ENCODE peak calls at places on chromosomes 11 and 22, in ten cellular contexts. D is NCI-H1436; F is colonic mucosa; G is occipital lobe; B is EL; A is RWPE1; Y is fibroblast of villous mesenchyme; T is LoVo; M is T-helper 2 cell treated with Interferon-gamma antibody and Interleukin-4, amounts not matched to agents 5 μg/mL and 100 μg/mL, for 36 hours; H is GF-D8. U is an unnamed sample.

GRCh38 chr11:34721646-34722045 is 100.8 kb downstream of the EHF start:
- DNase-seq in Y (peak; percentile 78), F (no peak), G (no peak), M (no peak), D (no peak), A (no peak), T (no peak), H (no peak), B (no peak), U (no peak)

GRCh38 chr11:65381721-65382035 is 768 bp downstream of the SLC25A45 start:
- DNase-seq in A (peak; percentile 66), Y (no peak), D (no peak), B (peak; percentile 57), T (peak; percentile 91), G (no peak), F (no peak), M (peak; percentile 56), H (peak; percentile 50), U (no peak)

GRCh38 chr22:50544078-50544745 is 1.5 kb upstream of the KLHDC7B start:
- DNase-seq in T (peak; percentile 84), H (peak; percentile 2), G (no peak), B (peak; percentile 80), Y (peak; percentile 78), A (no peak), D (peak; percentile 59), M (peak; percentile 77), F (peak; percentile 90), U (no peak)

GRCh38 chr11:74952752-74953151 is 3.7 kb downstream of the SPCS2 start:
- DNase-seq in H (no peak), F (no peak), G (no peak), T (no peak), Y (no peak), B (no peak), D (no peak), A (no peak), M (no peak), U (no peak)

GRCh38 chr11:33982661-33983060 is 68.9 kb upstream of the CAPRIN1 start:
- DNase-seq in T (no peak), H (no peak), F (no peak), A (no peak), B (no peak), G (no peak), D (no peak), M (no peak), Y (no peak), U (no peak)

GRCh38 chr11:123694551-123694950 is 40.1 kb upstream of the SCN3B start:
- DNase-seq in F (no peak), T (no peak), B (no peak), D (no peak), G (no peak), H (peak; percentile 82), M (no peak), Y (no peak), A (no peak), U (no peak)

GRCh38 chr22:17789379-17790200 is 15.3 kb upstream of the BID start:
- DNase-seq in G (no peak), Y (no peak), D (no peak), M (no peak), T (no peak), F (no peak), B (no peak), H (no peak), A (no peak), U (no peak)

GRCh38 chr11:101759771-101760450 is 154.9 kb upstream of the CEP126 start:
- DNase-seq in G (no peak), H (no peak), Y (peak; percentile 21), M (no peak), B (no peak), T (no peak), D (no peak), F (no peak), A (peak; percentile 22), U (no peak)

GRCh38 chr22:48754611-48755331 is 1072.9 kb downstream of the BRD1 start:
- DNase-seq in G (no peak), B (no peak), F (peak; percentile 6), M (peak; percentile 1), H (no peak), D (no peak), Y (no peak), T (no peak), A (no peak), U (no peak)

GRCh38 chr11:109267293-109268095 is 154.5 kb upstream of the C11orf87 start:
- DNase-seq in Y (no peak), M (no peak), A (no peak), H (no peak), F (no peak), G (no peak), B (no peak), T (no peak), D (no peak), U (no peak)

GRCh38 chr11:27857014-27857413 is 156.8 kb upstream of the BDNF start:
- DNase-seq in B (no peak), Y (no peak), H (no peak), M (no peak), A (no peak), F (no peak), T (no peak), D (no peak), G (no peak), U (no peak)

GRCh38 chr11:69804769-69805508 is 14.3 kb downstream of the FGF3 start:
- DNase-seq in H (no peak), Y (no peak), G (no peak), M (no peak), F (no peak), A (no peak), D (no peak), B (no peak), T (no peak), U (no peak)

GRCh38 chr11:31499576-31500178 is 9.7 kb downstream of the IMMP1L start:
- DNase-seq in H (no peak), D (no peak), A (no peak), G (no peak), T (no peak), F (no peak), Y (peak; percentile 4), B (peak; percentile 19), M (no peak), U (no peak)

GRCh38 chr22:23533328-23533762 is 46.7 kb downstream of the IGLL1 start:
- DNase-seq in T (no peak), B (peak; percentile 11), A (peak; percentile 2), G (no peak), Y (peak; percentile 21), D (peak; percentile 85), M (no peak), F (no peak), H (no peak), U (no peak)

GRCh38 chr22:40036591-40037225 is 42.0 kb downstream of the FAM83F start:
- DNase-seq in M (peak; percentile 49), D (peak; percentile 56), F (peak; percentile 43), G (peak; percentile 47), H (peak; percentile 30), Y (peak; percentile 73), T (peak; percentile 55), B (peak; percentile 70), A (peak; percentile 59), U (no peak)

GRCh38 chr22:22616636-22617035 is 27.8 kb upstream of the GGTLC2 start:
- DNase-seq in M (peak; percentile 8), Y (no peak), H (no peak), T (no peak), F (no peak), D (no peak), B (no peak), A (peak; percentile 7), G (no peak), U (no peak)

GRCh38 chr11:4035985-4036384 is 58.6 kb upstream of the RRM1 start:
- DNase-seq in Y (no peak), G (no peak), H (no peak), B (no peak), F (no peak), D (no peak), T (no peak), M (no peak), A (no peak), U (no peak)

GRCh38 chr11:12157241-12157661 is 46.9 kb downstream of the MICAL2 start:
- DNase-seq in B (peak; percentile 62), F (no peak), H (no peak), A (no peak), D (no peak), G (no peak), T (no peak), Y (peak; percentile 74), M (peak; percentile 39), U (peak; percentile 30)

GRCh38 chr11:134356656-134357544 is 25.1 kb downstream of the GLB1L2 start:
- DNase-seq in A (no peak), B (no peak), F (no peak), H (no peak), T (no peak), Y (no peak), M (no peak), D (no peak), G (no peak), U (no peak)

GRCh38 chr22:19831016-19831415 is 23.7 kb downstream of the GNB1L start:
- DNase-seq in D (no peak), G (no peak), Y (no peak), F (peak; percentile 6), A (no peak), H (no peak), T (no peak), M (no peak), B (no peak), U (no peak)

GRCh38 chr11:27046956-27047355 is 6.3 kb downstream of the BBOX1 start:
- DNase-seq in M (no peak), B (no peak), T (no peak), D (no peak), Y (no peak), A (no peak), H (no peak), G (no peak), F (no peak), U (no peak)

GRCh38 chr11:94815705-94816344 is 47.7 kb downstream of the AMOTL1 start:
- DNase-seq in H (no peak), G (no peak), Y (peak; percentile 27), B (peak; percentile 35), F (no peak), M (no peak), A (no peak), D (peak; percentile 0), T (no peak), U (no peak)